ENCODE peak calls at places on chromosome 17, in seven cellular contexts. J, O, A, P, D, Q and L are unnamed samples.

GRCh38 chr17:75105269-75106080 is 4.3 kb upstream of the ARMC7 start:
- DNase-seq in J (peak; percentile 40), O (no peak), A (peak; percentile 72), P (peak; percentile 56), D (no peak), Q (no peak), L (no peak)

GRCh38 chr17:45325810-45326209 is 9.0 kb upstream of the MAP3K14 start:
- DNase-seq in J (no peak), O (no peak), A (no peak), P (no peak), D (no peak), Q (no peak), L (no peak)

GRCh38 chr17:73643012-73643845 is 1.0 kb downstream of the SDK2 start:
- DNase-seq in J (no peak), O (no peak), A (peak; percentile 71), P (peak; percentile 22), D (no peak), Q (peak; percentile 47), L (no peak)

GRCh38 chr17:30113213-30113612 is 3.4 kb upstream of the NSRP1 start:
- DNase-seq in J (no peak), O (no peak), A (no peak), P (no peak), D (no peak), Q (peak; percentile 69), L (no peak)

GRCh38 chr17:79473836-79474204 is 137.0 kb downstream of the RBFOX3 start:
- DNase-seq in J (no peak), O (no peak), A (no peak), P (no peak), D (no peak), Q (no peak), L (no peak)

GRCh38 chr17:72305964-72306551 is 185.2 kb downstream of the SOX9 start:
- DNase-seq in J (no peak), O (no peak), A (no peak), P (peak; percentile 42), D (no peak), Q (no peak), L (no peak)

GRCh38 chr17:79627184-79627765 is 16.4 kb upstream of the RBFOX3 start:
- DNase-seq in J (no peak), O (peak; percentile 37), A (no peak), P (no peak), D (no peak), Q (no peak), L (no peak)

GRCh38 chr17:64399767-64400156 is 9.1 kb upstream of the PECAM1 start:
- DNase-seq in J (no peak), O (no peak), A (no peak), P (no peak), D (no peak), Q (no peak), L (no peak)

GRCh38 chr17:58789160-58789559 is 33.5 kb downstream of the PPM1E start:
- DNase-seq in J (no peak), O (no peak), A (no peak), P (no peak), D (no peak), Q (no peak), L (no peak)

GRCh38 chr17:64385187-64386083 is 5.2 kb downstream of the PECAM1 start:
- DNase-seq in J (peak; percentile 88), O (no peak), A (no peak), P (peak; percentile 91), D (no peak), Q (peak; percentile 85), L (no peak)

GRCh38 chr17:31310877-31311276 is 3.0 kb downstream of the EVI2B start:
- DNase-seq in J (no peak), O (no peak), A (no peak), P (no peak), D (no peak), Q (no peak), L (no peak)

GRCh38 chr17:67831268-67831667 is 6.0 kb downstream of the BPTF start:
- DNase-seq in J (no peak), O (no peak), A (no peak), P (no peak), D (no peak), Q (no peak), L (no peak)

GRCh38 chr17:40071720-40072480 is 9.1 kb downstream of the THRA start:
- DNase-seq in J (no peak), O (peak; percentile 87), A (no peak), P (peak; percentile 32), D (no peak), Q (no peak), L (no peak)

GRCh38 chr17:51203838-51204237 is 37.6 kb downstream of the NME2 start:
- DNase-seq in J (no peak), O (no peak), A (no peak), P (no peak), D (no peak), Q (no peak), L (no peak)
- H3K36me3 ChIP-seq in J (peaks cover 35% of the 10 kb centered on the region), O (peaks cover 12% of the 10 kb centered on the region), A (peaks cover 38% of the 10 kb centered on the region), P (peaks cover 91% of the 10 kb centered on the region), D (peaks cover 34% of the 10 kb centered on the region), Q (peaks cover 45% of the 10 kb centered on the region), L (peaks cover 88% of the 10 kb centered on the region)

GRCh38 chr17:44210342-44211192 is 8.9 kb downstream of the UBTF start:
- DNase-seq in J (peak; percentile 85), O (peak; percentile 67), A (peak; percentile 92), P (peak; percentile 86), D (peak; percentile 83), Q (peak; percentile 52), L (no peak)
- H3K36me3 ChIP-seq in J (peaks cover 68% of the 10 kb centered on the region), O (peaks cover 9% of the 10 kb centered on the region), A (peaks cover 3% of the 10 kb centered on the region), P (peaks cover 73% of the 10 kb centered on the region), D (peaks cover 56% of the 10 kb centered on the region), Q (peaks cover 13% of the 10 kb centered on the region), L (peaks cover 94% of the 10 kb centered on the region)

GRCh38 chr17:47818002-47818695 is 3.4 kb downstream of the OSBPL7 start:
- DNase-seq in J (no peak), O (no peak), A (no peak), P (no peak), D (no peak), Q (no peak), L (no peak)

GRCh38 chr17:47815106-47815918 is 6.3 kb downstream of the OSBPL7 start:
- DNase-seq in J (no peak), O (no peak), A (no peak), P (no peak), D (no peak), Q (no peak), L (no peak)

GRCh38 chr17:47819475-47819874 is 2.1 kb downstream of the OSBPL7 start:
- DNase-seq in J (no peak), O (no peak), A (no peak), P (no peak), D (no peak), Q (no peak), L (no peak)

GRCh38 chr17:47816111-47816735 is 5.4 kb downstream of the OSBPL7 start:
- DNase-seq in J (no peak), O (no peak), A (no peak), P (no peak), D (no peak), Q (no peak), L (no peak)

DNA sequence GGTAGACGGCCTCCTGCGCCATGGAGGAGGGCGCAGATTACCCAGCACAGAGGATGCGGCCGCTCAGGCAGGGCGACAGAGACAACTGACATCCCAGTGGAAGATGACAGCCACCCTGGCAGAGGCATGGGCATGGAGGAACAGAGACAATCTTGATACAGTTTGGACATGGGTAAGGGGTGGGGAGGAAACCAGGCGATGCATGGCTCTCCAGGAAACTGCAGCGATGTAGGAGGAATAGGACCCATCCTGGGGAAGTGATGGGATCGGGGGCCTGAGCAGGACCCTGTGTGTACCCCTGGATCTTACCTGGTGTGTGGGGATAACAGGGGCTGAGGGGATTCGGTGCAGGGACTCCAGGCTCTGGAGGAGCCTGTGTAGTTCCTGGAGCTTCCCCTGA is 4.6 kb downstream of the OSBPL7 start:
- DNase-seq in J (no peak), O (no peak), A (no peak), P (no peak), D (no peak), Q (no peak), L (no peak)
- H3K36me3 ChIP-seq in J (peaks cover 61% of the 10 kb centered on the region), O (no peaks in the 10 kb centered on the region), A (no peaks in the 10 kb centered on the region), P (peaks cover 19% of the 10 kb centered on the region), D (peaks cover 58% of the 10 kb centered on the region), Q (no peaks in the 10 kb centered on the region), L (peaks cover 65% of the 10 kb centered on the region)

GRCh38 chr17:8442310-8442709 is 6.6 kb downstream of the NDEL1 start:
- DNase-seq in J (no peak), O (no peak), A (no peak), P (no peak), D (no peak), Q (no peak), L (no peak)
- H3K36me3 ChIP-seq in J (peaks cover 24% of the 10 kb centered on the region), O (peaks cover 7% of the 10 kb centered on the region), A (peaks cover 4% of the 10 kb centered on the region), P (peaks cover 72% of the 10 kb centered on the region), D (peaks cover 15% of the 10 kb centered on the region), Q (peaks cover 24% of the 10 kb centered on the region), L (peaks cover 40% of the 10 kb centered on the region)

GRCh38 chr17:3951003-3951402 is 13.2 kb downstream of the ATP2A3 start:
- DNase-seq in J (no peak), O (no peak), A (no peak), P (no peak), D (no peak), Q (no peak), L (no peak)

GRCh38 chr17:3950584-3950983 is 13.7 kb downstream of the ATP2A3 start:
- DNase-seq in J (no peak), O (no peak), A (no peak), P (no peak), D (no peak), Q (no peak), L (no peak)

GRCh38 chr17:3951420-3951819 is 12.8 kb downstream of the ATP2A3 start:
- DNase-seq in J (no peak), O (no peak), A (no peak), P (no peak), D (no peak), Q (no peak), L (no peak)

GRCh38 chr17:3953542-3953941 is 10.7 kb downstream of the ATP2A3 start:
- DNase-seq in J (no peak), O (no peak), A (no peak), P (no peak), D (no peak), Q (no peak), L (no peak)

GRCh38 chr17:3952186-3952585 is 12.1 kb downstream of the ATP2A3 start:
- DNase-seq in J (no peak), O (no peak), A (no peak), P (no peak), D (no peak), Q (no peak), L (no peak)
- H3K36me3 ChIP-seq in J (no peaks in the 10 kb centered on the region), O (no peaks in the 10 kb centered on the region), A (no peaks in the 10 kb centered on the region), P (no peaks in the 10 kb centered on the region), D (peaks cover 37% of the 10 kb centered on the region), Q (no peaks in the 10 kb centered on the region), L (no peaks in the 10 kb centered on the region)

DNA sequence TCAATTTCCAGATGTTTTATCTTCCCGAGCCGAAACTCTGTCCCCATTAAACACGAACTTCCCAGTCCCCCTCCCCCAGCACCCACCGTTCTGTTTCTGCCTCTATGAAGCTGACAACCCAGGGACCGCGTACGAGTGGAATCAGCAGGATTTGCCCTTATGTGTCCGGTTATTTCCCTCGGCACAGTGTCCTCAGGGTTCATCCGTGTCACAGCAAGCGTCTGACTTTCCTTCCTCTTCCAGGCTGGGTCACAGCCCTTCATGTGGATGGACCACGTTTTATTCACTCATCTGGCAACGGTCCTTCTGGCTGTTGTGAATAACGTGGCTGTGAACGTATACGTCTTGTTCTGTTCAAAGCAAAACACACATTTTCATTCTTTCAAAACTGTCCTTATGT is 31.3 kb downstream of the METRNL start:
- DNase-seq in J (peak; percentile 46), O (no peak), A (no peak), P (no peak), D (no peak), Q (no peak), L (no peak)
- H3K36me3 ChIP-seq in J (no peaks in the 10 kb centered on the region), O (no peaks in the 10 kb centered on the region), A (no peaks in the 10 kb centered on the region), P (no peaks in the 10 kb centered on the region), D (no peaks in the 10 kb centered on the region), Q (no peaks in the 10 kb centered on the region), L (no peaks in the 10 kb centered on the region)